ENCODE peak calls at places on chromosomes 11 and 22, in nine cellular contexts. One of them, this sample, is unnamed.

GRCh38 chr11:103035656-103036434 is 56.1 kb downstream of the DCUN1D5 start:
- DNase-seq in activated CD4-positive, alpha-beta T cell treated with anti-CD3 and anti-CD28 coated beads, Interleukin-2, amount 50 U/mL, for 48 hours: peak
- DNase-seq in neural crest cell: peak
- DNase-seq in prostate gland: peak
- DNase-seq in stimulated activated CD4-positive, alpha-beta T cell treated with anti-CD3 and anti-CD28 coated beads, Interleukin-12 subunit alpha, Interleukin-12 subunit beta, amount 100 ng/mL, for 4 hours: no peak
- DNase-seq in retina: peak
- DNase-seq in PC-9: peak
- DNase-seq in mesenteric fat pad: no peak
- DNase-seq in type B pancreatic cell: no peak
- DNase-seq in this sample: peak

GRCh38 chr11:76668362-76669155 is 2.0 kb downstream of the LRRC32 start:
- DNase-seq in activated CD4-positive, alpha-beta T cell treated with anti-CD3 and anti-CD28 coated beads, Interleukin-2, amount 50 U/mL, for 48 hours: no peak
- DNase-seq in neural crest cell: no peak
- DNase-seq in prostate gland: no peak
- DNase-seq in stimulated activated CD4-positive, alpha-beta T cell treated with anti-CD3 and anti-CD28 coated beads, Interleukin-12 subunit alpha, Interleukin-12 subunit beta, amount 100 ng/mL, for 4 hours: no peak
- DNase-seq in retina: no peak
- DNase-seq in PC-9: no peak
- DNase-seq in mesenteric fat pad: peak
- DNase-seq in type B pancreatic cell: no peak
- DNase-seq in this sample: no peak

GRCh38 chr22:22148905-22149304 is 95.7 kb upstream of the VPREB1 start:
- DNase-seq in activated CD4-positive, alpha-beta T cell treated with anti-CD3 and anti-CD28 coated beads, Interleukin-2, amount 50 U/mL, for 48 hours: no peak
- DNase-seq in neural crest cell: no peak
- DNase-seq in prostate gland: no peak
- DNase-seq in stimulated activated CD4-positive, alpha-beta T cell treated with anti-CD3 and anti-CD28 coated beads, Interleukin-12 subunit alpha, Interleukin-12 subunit beta, amount 100 ng/mL, for 4 hours: no peak
- DNase-seq in retina: no peak
- DNase-seq in PC-9: no peak
- DNase-seq in mesenteric fat pad: no peak
- DNase-seq in type B pancreatic cell: no peak
- DNase-seq in this sample: no peak

GRCh38 chr22:40499187-40499753 is 128.9 kb downstream of the SGSM3 start:
- DNase-seq in activated CD4-positive, alpha-beta T cell treated with anti-CD3 and anti-CD28 coated beads, Interleukin-2, amount 50 U/mL, for 48 hours: no peak
- DNase-seq in neural crest cell: no peak
- DNase-seq in prostate gland: no peak
- DNase-seq in stimulated activated CD4-positive, alpha-beta T cell treated with anti-CD3 and anti-CD28 coated beads, Interleukin-12 subunit alpha, Interleukin-12 subunit beta, amount 100 ng/mL, for 4 hours: no peak
- DNase-seq in retina: no peak
- DNase-seq in PC-9: peak
- DNase-seq in mesenteric fat pad: no peak
- DNase-seq in type B pancreatic cell: no peak
- DNase-seq in this sample: no peak

GRCh38 chr22:17978027-17978426 is 46.3 kb downstream of the MICAL3 start:
- DNase-seq in activated CD4-positive, alpha-beta T cell treated with anti-CD3 and anti-CD28 coated beads, Interleukin-2, amount 50 U/mL, for 48 hours: no peak
- DNase-seq in neural crest cell: no peak
- DNase-seq in prostate gland: no peak
- DNase-seq in stimulated activated CD4-positive, alpha-beta T cell treated with anti-CD3 and anti-CD28 coated beads, Interleukin-12 subunit alpha, Interleukin-12 subunit beta, amount 100 ng/mL, for 4 hours: no peak
- DNase-seq in retina: no peak
- DNase-seq in PC-9: no peak
- DNase-seq in mesenteric fat pad: no peak
- DNase-seq in type B pancreatic cell: no peak
- DNase-seq in this sample: no peak

GRCh38 chr22:50032109-50032871 is 19.7 kb upstream of the IL17REL start:
- DNase-seq in activated CD4-positive, alpha-beta T cell treated with anti-CD3 and anti-CD28 coated beads, Interleukin-2, amount 50 U/mL, for 48 hours: no peak
- DNase-seq in neural crest cell: no peak
- DNase-seq in prostate gland: no peak
- DNase-seq in stimulated activated CD4-positive, alpha-beta T cell treated with anti-CD3 and anti-CD28 coated beads, Interleukin-12 subunit alpha, Interleukin-12 subunit beta, amount 100 ng/mL, for 4 hours: no peak
- DNase-seq in retina: no peak
- DNase-seq in PC-9: no peak
- DNase-seq in mesenteric fat pad: no peak
- DNase-seq in type B pancreatic cell: peak
- DNase-seq in this sample: no peak

GRCh38 chr22:46574993-46575914 is 37.8 kb upstream of the CELSR1 start:
- DNase-seq in activated CD4-positive, alpha-beta T cell treated with anti-CD3 and anti-CD28 coated beads, Interleukin-2, amount 50 U/mL, for 48 hours: no peak
- DNase-seq in neural crest cell: no peak
- DNase-seq in prostate gland: no peak
- DNase-seq in stimulated activated CD4-positive, alpha-beta T cell treated with anti-CD3 and anti-CD28 coated beads, Interleukin-12 subunit alpha, Interleukin-12 subunit beta, amount 100 ng/mL, for 4 hours: no peak
- DNase-seq in retina: no peak
- DNase-seq in PC-9: peak
- DNase-seq in mesenteric fat pad: no peak
- DNase-seq in type B pancreatic cell: no peak
- DNase-seq in this sample: no peak

GRCh38 chr22:24498826-24499225 is 3.7 kb downstream of the UPB1 start:
- DNase-seq in activated CD4-positive, alpha-beta T cell treated with anti-CD3 and anti-CD28 coated beads, Interleukin-2, amount 50 U/mL, for 48 hours: no peak
- DNase-seq in neural crest cell: no peak
- DNase-seq in prostate gland: no peak
- DNase-seq in stimulated activated CD4-positive, alpha-beta T cell treated with anti-CD3 and anti-CD28 coated beads, Interleukin-12 subunit alpha, Interleukin-12 subunit beta, amount 100 ng/mL, for 4 hours: no peak
- DNase-seq in retina: no peak
- DNase-seq in PC-9: no peak
- DNase-seq in mesenteric fat pad: no peak
- DNase-seq in type B pancreatic cell: no peak
- DNase-seq in this sample: no peak

GRCh38 chr11:75402002-75402773 is 2.9 kb downstream of the RPS3 start:
- DNase-seq in activated CD4-positive, alpha-beta T cell treated with anti-CD3 and anti-CD28 coated beads, Interleukin-2, amount 50 U/mL, for 48 hours: no peak
- DNase-seq in neural crest cell: no peak
- DNase-seq in prostate gland: no peak
- DNase-seq in stimulated activated CD4-positive, alpha-beta T cell treated with anti-CD3 and anti-CD28 coated beads, Interleukin-12 subunit alpha, Interleukin-12 subunit beta, amount 100 ng/mL, for 4 hours: no peak
- DNase-seq in retina: no peak
- DNase-seq in PC-9: peak
- DNase-seq in mesenteric fat pad: no peak
- DNase-seq in type B pancreatic cell: no peak
- DNase-seq in this sample: no peak

GRCh38 chr11:76347391-76347790 is 33.5 kb downstream of the THAP12 start:
- DNase-seq in activated CD4-positive, alpha-beta T cell treated with anti-CD3 and anti-CD28 coated beads, Interleukin-2, amount 50 U/mL, for 48 hours: no peak
- DNase-seq in neural crest cell: no peak
- DNase-seq in prostate gland: no peak
- DNase-seq in stimulated activated CD4-positive, alpha-beta T cell treated with anti-CD3 and anti-CD28 coated beads, Interleukin-12 subunit alpha, Interleukin-12 subunit beta, amount 100 ng/mL, for 4 hours: no peak
- DNase-seq in retina: no peak
- DNase-seq in PC-9: no peak
- DNase-seq in mesenteric fat pad: no peak
- DNase-seq in type B pancreatic cell: no peak
- DNase-seq in this sample: no peak

This sample was measured in NT2/D1.